ENCODE peak calls at places on chromosomes 1 and 21, in ten cellular contexts. X is heart right ventricle, I is PC-9, G is tibial nerve, P is neural crest cell, L is nephron progenitor cell, E is dorsolateral prefrontal cortex, O is lower lobe of right lung, Y is brain microvascular endothelial cell, F is suprapubic skin. B is an unnamed sample.

GRCh38 chr1:201888282-201889033 is at the start of gene SHISA4:
- DNase-seq in Y (no peak), P (peak; percentile 48), L (peak; percentile 56), G (peak; percentile 62), I (peak; percentile 76), E (peak; percentile 92), F (peak; percentile 80), X (peak; percentile 84), O (peak; percentile 88), B (no peak)

GRCh38 chr1:52139817-52140540 is 1.9 kb upstream of the ZFYVE9 start:
- DNase-seq in O (no peak), F (no peak), E (no peak), L (no peak), I (peak; percentile 43), G (no peak), X (no peak), Y (peak; percentile 85), P (no peak), B (no peak)

GRCh38 chr1:93304716-93305138 is 41.0 kb upstream of the DR1 start:
- DNase-seq in G (peak; percentile 67), Y (peak; percentile 62), X (peak; percentile 54), E (peak; percentile 19), F (no peak), I (peak; percentile 62), P (peak; percentile 31), O (no peak), L (peak; percentile 27), B (no peak)

GRCh38 chr1:42186172-42186571 is 21.6 kb upstream of the GUCA2A start:
- DNase-seq in E (no peak), G (no peak), O (no peak), X (no peak), P (no peak), I (no peak), F (no peak), L (no peak), Y (peak; percentile 66), B (no peak)

GRCh38 chr1:54608561-54609230 is 14.6 kb downstream of the FAM151A start:
- DNase-seq in L (no peak), O (no peak), P (no peak), I (no peak), E (no peak), F (peak; percentile 52), G (no peak), Y (no peak), X (no peak), B (no peak)

GRCh38 chr1:210758761-210759160 is 375.2 kb downstream of the KCNH1 start:
- DNase-seq in O (no peak), E (no peak), P (no peak), Y (no peak), L (no peak), G (no peak), I (no peak), X (no peak), F (no peak), B (no peak)

GRCh38 chr1:74592580-74593355 is 80.4 kb upstream of the LRRC53 start:
- DNase-seq in L (no peak), E (no peak), Y (no peak), F (no peak), G (no peak), I (no peak), O (no peak), P (no peak), X (no peak), B (no peak)

GRCh38 chr1:14259191-14259757 is 339.2 kb upstream of the KAZN start:
- DNase-seq in F (peak; percentile 92), Y (no peak), I (no peak), G (peak; percentile 93), P (no peak), L (no peak), X (peak; percentile 69), E (peak; percentile 90), O (peak; percentile 66), B (no peak)

GRCh38 chr1:108852541-108852940 is 4.4 kb downstream of the AKNAD1 start:
- DNase-seq in L (no peak), Y (no peak), F (no peak), I (no peak), P (no peak), X (no peak), O (no peak), G (no peak), E (no peak), B (no peak)

GRCh38 chr1:37932759-37933158 is 14.1 kb downstream of the INPP5B start:
- DNase-seq in I (peak; percentile 80), O (no peak), P (no peak), G (no peak), E (no peak), L (no peak), F (no peak), X (no peak), Y (peak; percentile 63), B (no peak)

GRCh38 chr1:103461171-103462105 is 64.1 kb upstream of the RNPC3 start:
- DNase-seq in X (no peak), E (no peak), L (no peak), F (no peak), P (no peak), O (no peak), I (no peak), Y (no peak), G (no peak), B (no peak)

GRCh38 chr1:9084883-9085282 is 15.4 kb upstream of the SLC2A5 start:
- DNase-seq in G (no peak), F (no peak), X (peak; percentile 66), P (no peak), O (no peak), L (no peak), Y (peak; percentile 9), E (no peak), I (no peak), B (no peak)

GRCh38 chr1:237007147-237007881 is 3.1 kb upstream of the MT1HL1 start:
- DNase-seq in G (no peak), Y (no peak), I (no peak), L (no peak), P (no peak), F (no peak), O (no peak), X (no peak), E (no peak), B (no peak)

GRCh38 chr1:226287587-226287986 is 21.4 kb downstream of the LIN9 start:
- DNase-seq in I (no peak), X (no peak), Y (no peak), O (no peak), E (no peak), G (no peak), L (no peak), P (no peak), F (no peak), B (no peak)

GRCh38 chr1:97919568-97920261 is 1.1 kb downstream of the DPYD start:
- DNase-seq in I (peak; percentile 53), O (no peak), L (no peak), F (no peak), E (no peak), Y (no peak), P (no peak), G (no peak), X (no peak), B (no peak)

GRCh38 chr1:92484472-92485373 is 2.0 kb downstream of the GFI1 start:
- DNase-seq in I (peak; percentile 48), G (no peak), P (peak; percentile 28), L (peak; percentile 71), F (no peak), O (peak; percentile 66), Y (no peak), X (no peak), E (no peak), B (peak; percentile 55)

GRCh38 chr21:39630191-39630591 is 17.5 kb downstream of the B3GALT5 start:
- DNase-seq in Y (peak; percentile 33), E (no peak), F (no peak), X (no peak), O (no peak), L (no peak), G (no peak), P (no peak), I (no peak), B (no peak)

GRCh38 chr1:119647734-119648619 is at the start of gene ZNF697:
- DNase-seq in E (peak; percentile 99), I (peak; percentile 97), X (peak; percentile 98), L (peak; percentile 88), Y (peak; percentile 97), P (peak; percentile 85), G (peak; percentile 95), F (peak; percentile 98), O (peak; percentile 97), B (peak; percentile 77)
- TF ChIP-seq CTCF in E (peak; percentile 13), I (peak; percentile 45), X (peak; percentile 18), L (peak; percentile 53), Y (peak; percentile 59), P (peak; percentile 62), G (peak; percentile 69), F (peak; percentile 35), O (no peak), B (peak; percentile 18)

DNA sequence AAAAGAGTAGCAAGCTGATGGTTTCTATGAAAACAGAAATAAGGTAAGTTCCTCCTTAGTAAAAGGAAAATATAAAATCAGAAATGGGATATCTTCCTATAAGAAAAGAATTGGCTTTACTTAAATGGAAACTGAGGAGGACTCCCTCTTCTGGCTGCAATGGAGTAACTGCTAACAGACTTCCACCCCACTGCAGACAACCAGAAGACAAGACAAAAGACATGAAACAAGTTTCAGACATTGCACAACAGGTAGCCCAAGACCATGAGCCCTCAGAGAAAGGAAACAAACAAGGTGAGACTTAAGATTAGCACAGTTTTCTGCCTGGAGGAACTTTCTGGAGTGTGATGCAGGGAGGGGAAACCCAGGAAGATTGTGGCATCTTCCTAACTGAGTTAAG is 17.0 kb upstream of the OLFML2B start:
- DNase-seq in O (no peak), F (no peak), G (no peak), I (peak; percentile 39), Y (no peak), X (no peak), P (no peak), L (no peak), E (no peak), B (no peak)
- TF ChIP-seq CTCF in O (no peak), F (no peak), G (no peak), I (peak; percentile 58), Y (peak; percentile 77), X (peak; percentile 21), P (peak; percentile 50), L (peak; percentile 30), E (no peak), B (peak; percentile 22)

GRCh38 chr1:59146651-59147358 is 150.1 kb upstream of the FGGY start:
- DNase-seq in G (peak; percentile 36), L (peak; percentile 75), E (no peak), I (peak; percentile 50), Y (no peak), P (peak; percentile 37), F (peak; percentile 75), O (peak; percentile 54), X (peak; percentile 61), B (peak; percentile 50)
- TF ChIP-seq CTCF in G (no peak), L (peak; percentile 21), E (peak; percentile 16), I (no peak), Y (peak; percentile 20), P (peak; percentile 36), F (no peak), O (peak; percentile 49), X (peak; percentile 27), B (no peak)

DNA sequence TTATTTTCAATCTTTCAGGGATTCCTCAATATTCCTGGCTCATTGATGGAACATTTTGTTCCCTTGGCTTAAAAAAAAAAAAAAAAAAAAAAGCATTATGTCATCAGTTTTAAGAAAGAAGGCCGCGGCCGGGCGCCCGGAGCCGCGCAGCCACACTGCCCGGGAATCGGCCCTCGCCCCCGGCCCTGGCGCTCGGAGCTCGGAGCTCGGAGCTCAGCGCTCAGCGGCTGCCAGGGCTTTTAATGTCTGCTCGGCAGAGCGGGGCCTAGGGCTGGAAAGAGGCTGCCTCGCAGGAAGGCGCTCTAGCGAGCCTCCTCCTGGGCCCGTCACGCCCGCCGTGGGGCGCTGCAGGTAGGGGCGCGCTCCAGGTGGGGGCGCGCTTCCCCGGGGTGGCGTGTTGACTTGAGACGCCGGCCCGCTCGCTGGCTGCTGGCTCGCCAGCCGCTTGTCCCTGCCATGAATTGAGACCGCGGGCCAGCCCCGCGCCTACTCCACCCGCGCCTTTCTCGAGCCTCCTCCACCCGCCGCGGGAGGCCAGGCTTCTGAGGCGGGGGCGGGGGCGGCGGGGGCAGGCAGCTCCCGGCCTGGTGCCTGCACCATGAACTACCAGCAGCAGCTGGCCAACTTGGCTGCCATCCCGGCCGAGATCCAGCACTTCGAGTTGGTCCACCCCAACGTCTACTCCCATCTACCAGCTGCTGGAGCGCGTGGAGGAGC is 5.4 kb upstream of the TDRD5 start:
- DNase-seq in I (no peak), G (peak; percentile 27), F (peak; percentile 78), O (peak; percentile 56), E (peak; percentile 71), Y (no peak), X (peak; percentile 8), P (peak; percentile 65), L (peak; percentile 79), B (no peak)
- TF ChIP-seq CTCF in I (peak; percentile 58), G (no peak), F (no peak), O (peak; percentile 29), E (peak; percentile 48), Y (peak; percentile 47), X (peak; percentile 55), P (peak; percentile 71), L (peak; percentile 62), B (peak; percentile 58)

B was measured in mesothelial cell of epicardium.